ENCODE peak calls at places on chromosome 11, in five cellular contexts. L is H1, P is K562, T is SK-N-SH, X is HepG2. K is an unnamed sample.

GRCh38 chr11:120199613-120200012 is 11.2 kb upstream of the OAF start:
- DNase-seq in P (no peak), L (no peak), T (no peak), X (no peak), K (no peak)

GRCh38 chr11:45048870-45049825 is 97.3 kb upstream of the PRDM11 start:
- DNase-seq in L (no peak), T (peak; percentile 79), X (no peak), P (no peak), K (no peak)

GRCh38 chr11:84993386-84993785 is 633.8 kb downstream of the DLG2 start:
- DNase-seq in X (peak; percentile 1), L (peak; percentile 63), P (no peak), T (no peak), K (peak; percentile 12)

GRCh38 chr11:63375434-63375833 is 5.8 kb downstream of the SLC22A9 start:
- DNase-seq in L (no peak), T (no peak), X (no peak), P (no peak), K (no peak)

GRCh38 chr11:86972734-86973133 is 17.5 kb upstream of the FZD4 start:
- DNase-seq in T (no peak), P (no peak), L (no peak), X (no peak), K (no peak)

GRCh38 chr11:5604896-5605295 is 8.5 kb downstream of the TRIM6 start:
- DNase-seq in X (no peak), L (no peak), P (no peak), T (no peak), K (no peak)

GRCh38 chr11:12554122-12554521 is 120.1 kb upstream of the TEAD1 start:
- DNase-seq in P (no peak), L (no peak), T (no peak), X (no peak), K (no peak)

GRCh38 chr11:121416909-121417567 is 35.1 kb upstream of the SORL1 start:
- DNase-seq in X (no peak), L (no peak), P (no peak), T (no peak), K (peak; percentile 86)

GRCh38 chr11:126355926-126356897 is 726 bp downstream of the ST3GAL4 start:
- DNase-seq in P (peak; percentile 50), X (peak; percentile 21), T (peak; percentile 58), L (peak; percentile 71), K (peak; percentile 77)

GRCh38 chr11:7977251-7977917 is 9.8 kb upstream of the EIF3F start:
- DNase-seq in X (no peak), L (no peak), T (no peak), P (no peak), K (peak; percentile 16)

GRCh38 chr11:72263363-72263762 is 19.4 kb upstream of the PHOX2A start:
- DNase-seq in P (peak; percentile 39), X (no peak), T (no peak), L (no peak), K (no peak)

GRCh38 chr11:67278135-67278938 is 10.8 kb upstream of the ANKRD13D start:
- DNase-seq in X (no peak), L (no peak), T (no peak), P (no peak), K (no peak)

DNA sequence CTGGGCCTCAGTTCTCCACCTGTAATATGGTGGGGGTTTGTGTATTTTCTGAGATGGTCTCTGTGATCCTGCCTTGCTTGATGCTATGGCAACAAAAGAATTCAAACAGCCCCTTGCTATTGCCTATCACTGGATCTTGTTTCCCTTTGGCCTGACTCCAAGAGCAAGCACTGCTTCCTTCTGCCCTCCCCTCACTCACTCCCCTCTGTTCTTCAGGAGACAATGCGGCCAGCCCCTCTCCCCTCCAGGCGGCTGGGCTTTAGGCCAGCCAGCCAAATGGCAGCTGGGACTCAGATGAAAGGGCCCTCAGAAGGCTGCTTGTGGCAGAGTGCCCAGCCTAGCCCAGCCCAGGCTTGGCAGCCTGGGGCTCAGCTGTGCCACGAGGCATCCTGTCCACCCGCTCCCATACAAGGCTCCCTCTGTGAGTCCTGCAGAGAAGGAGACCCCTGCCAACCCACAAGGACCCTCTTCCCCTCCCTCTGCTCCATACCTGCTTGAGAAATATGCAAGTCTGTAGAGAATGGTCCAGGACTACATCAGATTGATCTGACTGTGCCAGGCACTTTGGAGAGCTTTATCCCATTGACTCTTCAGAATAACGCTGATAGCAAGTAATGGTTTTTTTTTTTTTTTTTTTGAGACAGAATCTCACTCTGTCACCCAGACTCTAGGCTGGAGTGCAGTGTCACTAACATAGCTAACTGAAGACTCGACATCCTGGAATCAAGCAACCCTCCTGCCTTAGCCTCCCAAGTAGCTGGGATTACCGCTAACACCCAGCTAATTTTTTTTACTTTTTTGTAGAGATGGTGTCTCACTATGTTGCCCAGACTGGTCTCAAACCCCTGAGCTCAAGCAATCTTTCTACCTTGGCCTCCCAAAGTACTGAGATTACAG is 7.6 kb upstream of the KCTD14 start:
- DNase-seq in P (no peak), X (peak; percentile 55), T (peak; percentile 91), L (no peak), K (peak; percentile 30)
- TF ChIP-seq JUND in P (no peak), X (no peak), T (no peak), L (no peak), K (no peak)

GRCh38 chr11:2889399-2890273 is 4.1 kb upstream of the CDKN1C start:
- DNase-seq in T (no peak), X (peak; percentile 32), L (no peak), P (no peak), K (no peak)

GRCh38 chr11:2891291-2891690 is 5.7 kb upstream of the CDKN1C start:
- DNase-seq in L (peak; percentile 69), T (peak; percentile 67), X (no peak), P (peak; percentile 62), K (no peak)

GRCh38 chr11:2891901-2892214 is 6.3 kb upstream of the CDKN1C start:
- DNase-seq in X (peak; percentile 30), T (no peak), L (no peak), P (no peak), K (no peak)

GRCh38 chr11:2892215-2893020 is 6.8 kb upstream of the CDKN1C start:
- DNase-seq in P (peak; percentile 87), X (no peak), T (peak; percentile 92), L (peak; percentile 91), K (peak; percentile 61)

DNA sequence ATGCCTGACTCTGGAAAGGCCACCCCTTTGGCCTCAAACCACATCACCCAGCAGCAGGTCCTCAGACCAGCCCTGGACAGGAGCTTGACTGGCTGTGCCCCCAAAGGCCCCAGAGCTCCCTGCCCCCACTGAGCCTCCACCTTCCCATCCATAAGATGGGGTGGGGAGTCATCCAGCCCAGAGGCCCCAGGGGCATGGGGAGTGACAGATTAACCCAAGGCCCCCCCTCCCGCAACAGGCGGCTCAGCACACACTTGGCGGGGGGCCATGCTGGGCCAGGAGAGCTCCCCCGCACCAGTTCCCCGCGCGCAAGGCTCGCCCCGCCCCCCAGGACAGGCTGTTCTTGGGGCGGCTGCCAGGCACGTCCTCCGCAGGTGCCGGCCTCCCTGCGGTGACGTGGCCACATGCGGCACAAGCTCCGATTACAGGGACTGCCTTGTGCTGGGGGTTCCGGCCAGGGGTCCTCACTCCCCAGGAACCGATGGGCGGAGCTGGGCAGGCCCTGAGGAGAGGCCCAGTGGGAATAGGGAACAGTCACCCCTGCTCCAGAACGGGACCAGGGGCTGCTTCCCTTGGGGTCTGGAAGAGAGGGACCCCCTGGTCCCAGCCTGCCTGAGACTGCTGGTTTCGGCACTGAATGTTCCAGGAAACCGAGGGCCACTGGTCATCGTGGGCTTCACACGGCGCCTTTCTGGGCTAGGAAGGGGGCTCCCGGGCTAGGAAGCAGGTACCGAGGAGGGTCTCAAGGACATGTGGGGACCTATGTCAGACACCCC is 5.1 kb upstream of the CDKN1C start:
- DNase-seq in X (no peak), T (no peak), P (peak; percentile 87), L (peak; percentile 52), K (no peak)
- TF ChIP-seq JUND in X (no peak), T (no peak), P (peak; percentile 68), L (no peak), K (no peak)

GRCh38 chr11:118606157-118606843 is 1.1 kb upstream of the PHLDB1 start:
- DNase-seq in T (no peak), X (no peak), L (no peak), P (no peak), K (no peak)

GRCh38 chr11:118606844-118607228 is 579 bp upstream of the PHLDB1 start:
- DNase-seq in P (no peak), X (no peak), T (no peak), L (no peak), K (no peak)

GRCh38 chr11:118609380-118610219 is 2.2 kb downstream of the PHLDB1 start:
- DNase-seq in L (peak; percentile 75), X (no peak), P (no peak), T (no peak), K (no peak)

GRCh38 chr11:118608268-118609214 is 1.1 kb downstream of the PHLDB1 start:
- DNase-seq in L (peak; percentile 75), X (no peak), P (peak; percentile 80), T (peak; percentile 74), K (no peak)

DNA sequence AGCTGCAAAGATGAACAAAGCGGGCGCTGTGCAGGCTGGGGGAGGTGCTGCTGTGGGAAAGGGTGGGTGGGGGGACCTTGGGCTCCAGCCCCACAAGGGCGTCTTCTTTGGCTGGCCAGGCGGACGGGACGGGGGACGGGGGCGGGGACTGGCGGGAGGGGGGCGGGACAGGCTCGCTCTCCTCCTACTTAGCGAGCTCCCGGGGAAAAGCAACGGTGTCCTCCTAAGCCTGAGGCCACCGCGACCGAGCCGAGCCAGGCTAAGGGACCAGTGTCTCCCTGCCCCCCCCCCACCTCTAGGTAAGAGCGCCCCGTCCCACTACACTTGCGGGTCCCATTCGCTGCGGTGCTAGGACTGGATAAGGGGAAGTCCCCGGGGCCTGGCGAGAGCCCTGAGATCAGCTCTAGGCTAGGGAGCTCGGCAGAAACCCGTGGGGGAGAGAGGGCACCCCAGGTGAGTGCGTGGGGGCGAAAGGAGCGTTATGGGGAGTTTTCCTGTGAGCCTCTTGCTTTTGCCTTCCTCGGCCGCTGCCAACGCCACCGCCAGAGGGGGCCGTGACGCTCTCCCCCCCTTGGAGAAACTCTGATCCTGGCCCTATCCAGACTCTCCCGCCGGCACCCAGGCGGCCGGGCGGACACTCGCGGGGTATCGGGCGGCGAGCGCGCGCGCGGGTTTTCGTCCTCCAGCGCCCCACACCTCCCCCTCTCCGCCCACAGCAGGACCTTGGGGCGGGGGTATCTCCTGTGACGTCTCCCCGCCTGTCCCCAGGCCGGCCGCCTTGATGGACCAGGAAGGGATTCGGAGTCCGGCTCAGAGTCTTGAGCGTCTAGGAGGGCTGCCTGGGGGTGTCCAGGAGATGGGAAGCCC is at the start of gene PHLDB1:
- DNase-seq in L (peak; percentile 77), P (peak; percentile 79), X (peak; percentile 45), T (peak; percentile 86), K (peak; percentile 63)
- TF ChIP-seq JUND in L (no peak), P (no peak), X (no peak), T (no peak), K (no peak)

DNA sequence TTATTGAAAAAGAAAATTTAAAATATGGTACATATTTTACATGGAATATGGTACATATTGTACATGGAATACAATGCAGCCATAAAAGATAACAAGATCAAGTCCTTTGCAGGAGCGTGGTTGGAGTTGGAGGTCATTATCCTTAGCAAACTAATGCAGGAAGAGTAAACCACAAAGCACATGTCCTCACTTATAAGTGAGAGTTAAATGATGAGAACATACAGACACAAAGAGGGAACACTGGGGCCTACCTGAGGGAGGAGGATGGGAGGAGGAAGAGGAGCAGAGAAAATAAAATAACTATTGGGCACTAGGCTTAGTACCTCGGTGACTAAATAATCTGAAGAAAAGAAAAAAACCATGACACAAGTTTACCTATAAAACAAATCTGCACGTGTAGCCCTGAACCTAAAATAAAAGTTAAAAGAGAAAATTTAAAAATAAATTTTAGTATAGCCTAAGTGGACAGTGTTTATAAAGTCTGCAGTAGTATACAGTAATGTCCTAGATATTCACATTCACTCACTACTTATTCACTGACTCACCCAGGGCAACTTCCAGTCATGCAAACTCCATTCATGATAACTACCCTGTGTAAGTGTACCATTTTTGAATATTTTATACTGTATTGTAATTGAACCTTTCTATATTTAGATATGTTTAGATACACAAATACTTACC is 204.4 kb downstream of the FAM76B start:
- DNase-seq in P (no peak), X (no peak), L (no peak), T (no peak), K (no peak)
- TF ChIP-seq JUND in P (no peak), X (no peak), L (no peak), T (no peak), K (no peak)

K was measured in T47D.